ENCODE peak calls at places on chromosomes 12 and 14, in six cellular contexts. One of them, this sample, is unnamed.

GRCh38 chr14:48568252-48568651 is 892.8 kb upstream of the MDGA2 start:
- DNase-seq in neuronal stem cell: no peak
- DNase-seq in CD8-positive, alpha-beta memory T cell: no peak
- DNase-seq in gastrocnemius medialis: no peak
- DNase-seq in heart left ventricle: no peak
- DNase-seq in tibial artery: no peak
- DNase-seq in this sample: no peak

GRCh38 chr12:76057316-76057715 is 25.7 kb upstream of the PHLDA1 start:
- DNase-seq in tibial artery: no peak
- DNase-seq in heart left ventricle: peak; percentile 56
- DNase-seq in neuronal stem cell: no peak
- DNase-seq in gastrocnemius medialis: no peak
- DNase-seq in CD8-positive, alpha-beta memory T cell: no peak
- DNase-seq in this sample: no peak

GRCh38 chr14:100533647-100534485 is 53.4 kb downstream of the BEGAIN start:
- DNase-seq in tibial artery: peak; percentile 18
- DNase-seq in heart left ventricle: peak; percentile 51
- DNase-seq in neuronal stem cell: no peak
- DNase-seq in gastrocnemius medialis: peak; percentile 1
- DNase-seq in CD8-positive, alpha-beta memory T cell: peak; percentile 0
- DNase-seq in this sample: no peak

GRCh38 chr14:102201776-102202175 is 62.1 kb downstream of the WDR20 start:
- DNase-seq in tibial artery: no peak
- DNase-seq in gastrocnemius medialis: no peak
- DNase-seq in CD8-positive, alpha-beta memory T cell: no peak
- DNase-seq in neuronal stem cell: no peak
- DNase-seq in heart left ventricle: no peak
- DNase-seq in this sample: no peak

GRCh38 chr12:7404275-7404674 is 39.7 kb downstream of the CD163L1 start:
- DNase-seq in CD8-positive, alpha-beta memory T cell: no peak
- DNase-seq in gastrocnemius medialis: no peak
- DNase-seq in neuronal stem cell: no peak
- DNase-seq in tibial artery: no peak
- DNase-seq in heart left ventricle: no peak
- DNase-seq in this sample: no peak

GRCh38 chr12:6827437-6827894 is 741 bp upstream of the P3H3 start:
- DNase-seq in heart left ventricle: peak; percentile 87
- DNase-seq in gastrocnemius medialis: peak; percentile 50
- DNase-seq in neuronal stem cell: peak; percentile 83
- DNase-seq in CD8-positive, alpha-beta memory T cell: peak; percentile 13
- DNase-seq in tibial artery: peak; percentile 93
- DNase-seq in this sample: no peak

GRCh38 chr14:31933716-31934115 is 143.4 kb upstream of the ARHGAP5 start:
- DNase-seq in gastrocnemius medialis: no peak
- DNase-seq in CD8-positive, alpha-beta memory T cell: no peak
- DNase-seq in neuronal stem cell: no peak
- DNase-seq in heart left ventricle: no peak
- DNase-seq in tibial artery: no peak
- DNase-seq in this sample: no peak

GRCh38 chr12:2673966-2674810 is 120.6 kb upstream of the FKBP4 start:
- DNase-seq in gastrocnemius medialis: no peak
- DNase-seq in tibial artery: no peak
- DNase-seq in heart left ventricle: no peak
- DNase-seq in neuronal stem cell: no peak
- DNase-seq in CD8-positive, alpha-beta memory T cell: no peak
- DNase-seq in this sample: no peak

GRCh38 chr12:119678459-119678858 is 10.5 kb downstream of the PRKAB1 start:
- DNase-seq in heart left ventricle: no peak
- DNase-seq in tibial artery: no peak
- DNase-seq in CD8-positive, alpha-beta memory T cell: no peak
- DNase-seq in neuronal stem cell: no peak
- DNase-seq in gastrocnemius medialis: no peak
- DNase-seq in this sample: no peak

GRCh38 chr12:102702447-102703114 is 214.5 kb downstream of the PAH start:
- DNase-seq in CD8-positive, alpha-beta memory T cell: no peak
- DNase-seq in heart left ventricle: no peak
- DNase-seq in gastrocnemius medialis: no peak
- DNase-seq in neuronal stem cell: peak; percentile 40
- DNase-seq in tibial artery: peak; percentile 62
- DNase-seq in this sample: no peak

GRCh38 chr14:69094481-69094880 is 58.4 kb downstream of the DCAF5 start:
- DNase-seq in CD8-positive, alpha-beta memory T cell: no peak
- DNase-seq in heart left ventricle: no peak
- DNase-seq in neuronal stem cell: no peak
- DNase-seq in tibial artery: no peak
- DNase-seq in gastrocnemius medialis: no peak
- DNase-seq in this sample: no peak

GRCh38 chr12:59895161-59895785 is 299.4 kb downstream of the SLC16A7 start:
- DNase-seq in CD8-positive, alpha-beta memory T cell: no peak
- DNase-seq in neuronal stem cell: no peak
- DNase-seq in heart left ventricle: no peak
- DNase-seq in tibial artery: no peak
- DNase-seq in gastrocnemius medialis: no peak
- DNase-seq in this sample: no peak

GRCh38 chr14:74941676-74942097 is 13.7 kb downstream of the PGF start:
- DNase-seq in gastrocnemius medialis: no peak
- DNase-seq in tibial artery: peak; percentile 78
- DNase-seq in neuronal stem cell: no peak
- DNase-seq in heart left ventricle: peak; percentile 82
- DNase-seq in CD8-positive, alpha-beta memory T cell: peak; percentile 14
- DNase-seq in this sample: peak; percentile 37

GRCh38 chr14:55448146-55448614 is 7.8 kb upstream of the TBPL2 start:
- DNase-seq in tibial artery: no peak
- DNase-seq in CD8-positive, alpha-beta memory T cell: no peak
- DNase-seq in neuronal stem cell: no peak
- DNase-seq in gastrocnemius medialis: no peak
- DNase-seq in heart left ventricle: no peak
- DNase-seq in this sample: no peak

GRCh38 chr14:26841920-26842741 is 244.3 kb upstream of the NOVA1 start:
- DNase-seq in heart left ventricle: no peak
- DNase-seq in gastrocnemius medialis: peak; percentile 28
- DNase-seq in neuronal stem cell: no peak
- DNase-seq in CD8-positive, alpha-beta memory T cell: no peak
- DNase-seq in tibial artery: peak; percentile 70
- DNase-seq in this sample: no peak

GRCh38 chr12:55817352-55818139 is at the start of the genes ORMDL2 and SARNP:
- DNase-seq in CD8-positive, alpha-beta memory T cell: peak; percentile 96
- DNase-seq in gastrocnemius medialis: peak; percentile 99
- DNase-seq in neuronal stem cell: peak; percentile 100
- DNase-seq in heart left ventricle: peak; percentile 96
- DNase-seq in tibial artery: peak; percentile 99
- DNase-seq in this sample: peak; percentile 94

GRCh38 chr12:10968765-10969456 is 17.8 kb downstream of the TAS2R50 start:
- DNase-seq in tibial artery: peak; percentile 68
- DNase-seq in neuronal stem cell: no peak
- DNase-seq in CD8-positive, alpha-beta memory T cell: no peak
- DNase-seq in heart left ventricle: no peak
- DNase-seq in gastrocnemius medialis: no peak
- DNase-seq in this sample: no peak

GRCh38 chr14:68208218-68208617 is 388.6 kb downstream of the RAD51B start:
- DNase-seq in gastrocnemius medialis: no peak
- DNase-seq in neuronal stem cell: no peak
- DNase-seq in heart left ventricle: no peak
- DNase-seq in CD8-positive, alpha-beta memory T cell: no peak
- DNase-seq in tibial artery: no peak
- DNase-seq in this sample: no peak

GRCh38 chr14:52877628-52878027 is 73.2 kb downstream of the FERMT2 start:
- DNase-seq in neuronal stem cell: no peak
- DNase-seq in tibial artery: no peak
- DNase-seq in gastrocnemius medialis: no peak
- DNase-seq in CD8-positive, alpha-beta memory T cell: no peak
- DNase-seq in heart left ventricle: no peak
- DNase-seq in this sample: no peak

GRCh38 chr14:52878469-52878868 is 72.4 kb downstream of the FERMT2 start:
- DNase-seq in CD8-positive, alpha-beta memory T cell: no peak
- DNase-seq in neuronal stem cell: no peak
- DNase-seq in heart left ventricle: no peak
- DNase-seq in tibial artery: no peak
- DNase-seq in gastrocnemius medialis: no peak
- DNase-seq in this sample: no peak

GRCh38 chr14:52879958-52880357 is 70.9 kb downstream of the FERMT2 start:
- DNase-seq in CD8-positive, alpha-beta memory T cell: no peak
- DNase-seq in gastrocnemius medialis: no peak
- DNase-seq in tibial artery: no peak
- DNase-seq in neuronal stem cell: no peak
- DNase-seq in heart left ventricle: no peak
- DNase-seq in this sample: no peak

GRCh38 chr14:52876806-52877205 is 74.0 kb downstream of the FERMT2 start:
- DNase-seq in tibial artery: no peak
- DNase-seq in neuronal stem cell: no peak
- DNase-seq in heart left ventricle: no peak
- DNase-seq in CD8-positive, alpha-beta memory T cell: no peak
- DNase-seq in gastrocnemius medialis: no peak
- DNase-seq in this sample: no peak

DNA sequence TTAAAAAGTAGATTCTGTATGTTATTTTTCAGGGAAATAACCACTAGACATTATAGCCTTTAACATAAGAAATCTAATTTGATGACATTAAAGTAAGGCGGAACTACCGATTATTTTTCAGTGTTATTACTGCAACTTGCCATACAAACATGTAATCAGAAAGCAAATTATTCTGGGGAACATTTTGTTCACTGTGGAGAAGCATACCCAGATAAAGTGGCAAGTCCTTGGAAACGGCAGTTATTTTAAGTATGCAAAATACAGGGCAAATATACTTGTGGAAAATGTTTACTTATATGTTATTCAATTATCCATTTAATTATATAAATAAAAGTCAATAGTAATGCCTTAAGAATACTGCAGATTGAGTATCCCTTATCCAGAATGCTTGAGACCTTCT is 71.9 kb downstream of the FERMT2 start:
- DNase-seq in neuronal stem cell: no peak
- DNase-seq in tibial artery: no peak
- DNase-seq in CD8-positive, alpha-beta memory T cell: no peak
- DNase-seq in heart left ventricle: no peak
- DNase-seq in gastrocnemius medialis: no peak
- DNase-seq in this sample: no peak
- H3K4me1 ChIP-seq in neuronal stem cell: no peaks in the 10 kb centered on the region
- H3K4me1 ChIP-seq in tibial artery: peaks cover 49% of the 10 kb centered on the region
- H3K4me1 ChIP-seq in CD8-positive, alpha-beta memory T cell: no peaks in the 10 kb centered on the region
- H3K4me1 ChIP-seq in heart left ventricle: peaks cover 25% of the 10 kb centered on the region
- H3K4me1 ChIP-seq in gastrocnemius medialis: peaks cover 6% of the 10 kb centered on the region
- H3K4me1 ChIP-seq in this sample: no peaks in the 10 kb centered on the region

GRCh38 chr14:103696027-103696402 is 19.2 kb downstream of the XRCC3 start:
- DNase-seq in neuronal stem cell: no peak
- DNase-seq in CD8-positive, alpha-beta memory T cell: no peak
- DNase-seq in tibial artery: no peak
- DNase-seq in gastrocnemius medialis: no peak
- DNase-seq in heart left ventricle: no peak
- DNase-seq in this sample: no peak

GRCh38 chr14:103697196-103697595 is 18.1 kb downstream of the XRCC3 start:
- DNase-seq in neuronal stem cell: no peak
- DNase-seq in heart left ventricle: no peak
- DNase-seq in gastrocnemius medialis: no peak
- DNase-seq in tibial artery: no peak
- DNase-seq in CD8-positive, alpha-beta memory T cell: no peak
- DNase-seq in this sample: no peak

GRCh38 chr14:103696466-103697071 is 18.7 kb downstream of the XRCC3 start:
- DNase-seq in gastrocnemius medialis: no peak
- DNase-seq in neuronal stem cell: no peak
- DNase-seq in tibial artery: no peak
- DNase-seq in heart left ventricle: peak; percentile 86
- DNase-seq in CD8-positive, alpha-beta memory T cell: no peak
- DNase-seq in this sample: no peak

GRCh38 chr14:103694572-103695026 is 20.7 kb downstream of the XRCC3 start:
- DNase-seq in CD8-positive, alpha-beta memory T cell: no peak
- DNase-seq in heart left ventricle: no peak
- DNase-seq in neuronal stem cell: no peak
- DNase-seq in tibial artery: no peak
- DNase-seq in gastrocnemius medialis: no peak
- DNase-seq in this sample: no peak

GRCh38 chr14:103695331-103696026 is 19.8 kb downstream of the XRCC3 start:
- DNase-seq in heart left ventricle: no peak
- DNase-seq in gastrocnemius medialis: no peak
- DNase-seq in CD8-positive, alpha-beta memory T cell: no peak
- DNase-seq in neuronal stem cell: no peak
- DNase-seq in tibial artery: no peak
- DNase-seq in this sample: no peak
- H3K27ac ChIP-seq in heart left ventricle: no peak overlapping the region
- H3K27ac ChIP-seq in gastrocnemius medialis: no peak overlapping the region
- H3K27ac ChIP-seq in CD8-positive, alpha-beta memory T cell: no peak overlapping the region
- H3K27ac ChIP-seq in neuronal stem cell: no peak overlapping the region
- H3K27ac ChIP-seq in tibial artery: peak overlapping the region; percentile 70
- H3K27ac ChIP-seq in this sample: no peak overlapping the region

GRCh38 chr12:80821513-80822000 is 104.8 kb downstream of the MYF5 start:
- DNase-seq in tibial artery: no peak
- DNase-seq in neuronal stem cell: peak; percentile 37
- DNase-seq in gastrocnemius medialis: no peak
- DNase-seq in CD8-positive, alpha-beta memory T cell: no peak
- DNase-seq in heart left ventricle: no peak
- DNase-seq in this sample: no peak
- H3K4me1 ChIP-seq in tibial artery: no peaks in the 10 kb centered on the region
- H3K4me1 ChIP-seq in neuronal stem cell: no peaks in the 10 kb centered on the region
- H3K4me1 ChIP-seq in gastrocnemius medialis: no peaks in the 10 kb centered on the region
- H3K4me1 ChIP-seq in CD8-positive, alpha-beta memory T cell: no peaks in the 10 kb centered on the region
- H3K4me1 ChIP-seq in heart left ventricle: no peaks in the 10 kb centered on the region
- H3K4me1 ChIP-seq in this sample: no peaks in the 10 kb centered on the region

GRCh38 chr12:53750812-53751335 is 905 bp downstream of the CISTR start:
- DNase-seq in gastrocnemius medialis: no peak
- DNase-seq in tibial artery: no peak
- DNase-seq in CD8-positive, alpha-beta memory T cell: peak; percentile 7
- DNase-seq in heart left ventricle: no peak
- DNase-seq in neuronal stem cell: no peak
- DNase-seq in this sample: no peak
- H3K27ac ChIP-seq in gastrocnemius medialis: no peak overlapping the region
- H3K27ac ChIP-seq in tibial artery: no peak overlapping the region
- H3K27ac ChIP-seq in CD8-positive, alpha-beta memory T cell: no peak overlapping the region
- H3K27ac ChIP-seq in heart left ventricle: peak overlapping the region; percentile 58
- H3K27ac ChIP-seq in neuronal stem cell: peak overlapping the region; percentile 83
- H3K27ac ChIP-seq in this sample: no peak overlapping the region